ENCODE peak calls at places on chromosomes 11 and 22, in seven cellular contexts. F is MCF 10A, K is amniotic epithelial cell, M is PC-3, E is B cell, X is NCI-H748 treated with DMSO at 0.1 percent for 48 hours, O is IMR-90. C is an unnamed sample.

GRCh38 chr11:45791524-45791923 is 13.4 kb upstream of the SLC35C1 start:
- DNase-seq in F (no peak), K (no peak), M (no peak), E (no peak), X (no peak), O (no peak), C (no peak)

GRCh38 chr11:2208691-2209369 is 37.2 kb upstream of the TH start:
- DNase-seq in F (peak), K (no peak), M (peak), E (no peak), X (no peak), O (no peak), C (no peak)

GRCh38 chr11:59659981-59660380 is 8.9 kb downstream of the PATL1 start:
- DNase-seq in F (no peak), K (no peak), M (no peak), E (no peak), X (no peak), O (no peak), C (no peak)

GRCh38 chr11:10117709-10118341 is 176.2 kb downstream of the SBF2 start:
- DNase-seq in F (peak), K (peak), M (peak), E (no peak), X (no peak), O (peak), C (no peak)

GRCh38 chr11:87258171-87258833 is 220.6 kb downstream of the TMEM135 start:
- DNase-seq in F (no peak), K (no peak), M (no peak), E (no peak), X (no peak), O (no peak), C (no peak)

GRCh38 chr11:86587559-86588193 is 84.7 kb downstream of the ME3 start:
- DNase-seq in F (no peak), K (no peak), M (no peak), E (no peak), X (no peak), O (no peak), C (no peak)

GRCh38 chr22:37563153-37564081 is 3.1 kb downstream of the CDC42EP1 start:
- DNase-seq in F (peak), K (peak), M (peak), E (no peak), X (no peak), O (peak), C (peak)

GRCh38 chr11:93498099-93499040 is 44.8 kb downstream of the SMCO4 start:
- DNase-seq in F (peak), K (peak), M (peak), E (no peak), X (no peak), O (peak), C (no peak)

GRCh38 chr11:116879789-116880402 is 42.5 kb upstream of the APOA1 start:
- DNase-seq in F (peak), K (peak), M (peak), E (peak), X (peak), O (peak), C (peak)

GRCh38 chr22:37638351-37639069 is 959 bp upstream of the SH3BP1 start:
- DNase-seq in F (no peak), K (no peak), M (no peak), E (no peak), X (no peak), O (no peak), C (peak)

GRCh38 chr11:75536786-75537629 is 11.3 kb upstream of the GDPD5 start:
- DNase-seq in F (peak), K (no peak), M (peak), E (peak), X (no peak), O (peak), C (no peak)

GRCh38 chr22:25048659-25049657 is 96.4 kb downstream of the KIAA1671 start:
- DNase-seq in F (peak), K (peak), M (peak), E (peak), X (peak), O (peak), C (peak)

GRCh38 chr22:19036523-19037273 is 85.5 kb downstream of the DGCR2 start:
- DNase-seq in F (no peak), K (peak), M (no peak), E (no peak), X (no peak), O (peak), C (no peak)

GRCh38 chr11:119787074-119787461 is 58.1 kb upstream of the NECTIN1 start:
- DNase-seq in F (no peak), K (no peak), M (no peak), E (no peak), X (no peak), O (no peak), C (no peak)

GRCh38 chr11:125074511-125075241 is 11.6 kb downstream of the SLC37A2 start:
- DNase-seq in F (no peak), K (no peak), M (no peak), E (no peak), X (no peak), O (no peak), C (peak)

GRCh38 chr11:111566324-111566723 is 25.8 kb downstream of the LAYN start:
- DNase-seq in F (no peak), K (no peak), M (no peak), E (no peak), X (no peak), O (no peak), C (no peak)

GRCh38 chr22:26671317-26672059 is 14.1 kb downstream of the MIAT start:
- DNase-seq in F (peak), K (no peak), M (no peak), E (peak), X (no peak), O (no peak), C (peak)

GRCh38 chr11:65425971-65426838 is 3.6 kb downstream of the NEAT1 start:
- DNase-seq in F (peak), K (peak), M (peak), E (peak), X (no peak), O (peak), C (peak)

GRCh38 chr22:22923930-22924329 is 36.3 kb downstream of the IGLL5 start:
- DNase-seq in F (no peak), K (no peak), M (no peak), E (no peak), X (no peak), O (no peak), C (no peak)

GRCh38 chr11:100687630-100688395 is 725 bp downstream of the ARHGAP42 start:
- DNase-seq in F (peak), K (peak), M (peak), E (peak), X (peak), O (peak), C (peak)

GRCh38 chr11:19316434-19316833 is 75.7 kb upstream of the E2F8 start:
- DNase-seq in F (no peak), K (peak), M (no peak), E (no peak), X (no peak), O (no peak), C (no peak)

GRCh38 chr22:23828800-23829680 is 9.8 kb downstream of the DERL3 start:
- DNase-seq in F (no peak), K (no peak), M (no peak), E (no peak), X (no peak), O (no peak), C (no peak)

GRCh38 chr11:121672630-121673487 is 220.1 kb upstream of the SORL1-AS1 start:
- DNase-seq in F (no peak), K (peak), M (no peak), E (no peak), X (no peak), O (no peak), C (no peak)

GRCh38 chr11:102234779-102235439 is 82.4 kb upstream of the BIRC3 start:
- DNase-seq in F (no peak), K (peak), M (no peak), E (no peak), X (no peak), O (no peak), C (no peak)

GRCh38 chr11:61833478-61833877 is 5.4 kb downstream of the FADS2 start:
- DNase-seq in F (no peak), K (no peak), M (no peak), E (no peak), X (no peak), O (no peak), C (peak)

GRCh38 chr11:102422817-102423725 is 29.5 kb downstream of the TMEM123 start:
- DNase-seq in F (no peak), K (peak), M (no peak), E (no peak), X (no peak), O (no peak), C (no peak)

GRCh38 chr11:117819096-117820040 is 5.2 kb downstream of the FXYD2 start:
- DNase-seq in F (peak), K (peak), M (peak), E (no peak), X (no peak), O (peak), C (peak)

GRCh38 chr11:71447791-71448256 is 369 bp downstream of the DHCR7 start:
- DNase-seq in F (no peak), K (peak), M (no peak), E (peak), X (peak), O (no peak), C (peak)

GRCh38 chr11:61028135-61028729 is 56.8 kb downstream of the CD6 start:
- DNase-seq in F (peak), K (no peak), M (peak), E (peak), X (no peak), O (no peak), C (no peak)

GRCh38 chr11:26593686-26594085 is 21.6 kb upstream of the MUC15 start:
- DNase-seq in F (no peak), K (no peak), M (no peak), E (no peak), X (no peak), O (no peak), C (no peak)

GRCh38 chr11:60477035-60477445 is 15.5 kb upstream of the MS4A12 start:
- DNase-seq in F (no peak), K (no peak), M (no peak), E (peak), X (no peak), O (no peak), C (no peak)

GRCh38 chr11:97751405-97751804 is 1269.3 kb upstream of the CNTN5 start:
- DNase-seq in F (no peak), K (no peak), M (no peak), E (no peak), X (no peak), O (no peak), C (no peak)

C was measured in small intestine.